ENCODE peak calls at places on chromosomes 6 and 20, in eight cellular contexts. H, C, D, S, R, V, L and Q are unnamed samples.

GRCh38 chr6:106300944-106301343 is 24.6 kb downstream of the ATG5 start:
- DNase-seq in D (peak; percentile 31), C (peak; percentile 10), L (no peak), R (no peak), S (peak; percentile 75), V (no peak), H (no peak), Q (no peak)

GRCh38 chr6:108838101-108838717 is 10.0 kb upstream of the ARMC2 start:
- DNase-seq in R (no peak), S (no peak), H (no peak), D (no peak), C (no peak), L (no peak), V (no peak), Q (no peak)

GRCh38 chr6:37987008-37987407 is 167.5 kb downstream of the ZFAND3 start:
- DNase-seq in S (peak; percentile 87), V (no peak), R (no peak), C (no peak), L (no peak), D (no peak), H (no peak), Q (no peak)

GRCh38 chr6:84074988-84075781 is 41.6 kb downstream of the MRAP2 start:
- DNase-seq in S (peak; percentile 56), C (no peak), R (no peak), D (no peak), L (no peak), V (no peak), H (no peak), Q (no peak)

GRCh38 chr6:26087284-26088115 is at the start of gene HFE:
- DNase-seq in S (peak; percentile 83), L (no peak), R (no peak), C (no peak), H (no peak), V (no peak), D (no peak), Q (no peak)

GRCh38 chr6:31918069-31918725 is 9.3 kb upstream of the C2 start:
- DNase-seq in D (no peak), L (no peak), R (no peak), C (no peak), V (no peak), S (peak; percentile 36), H (no peak), Q (no peak)

GRCh38 chr6:131851049-131851769 is 43.4 kb downstream of the ENPP1 start:
- DNase-seq in R (no peak), L (no peak), S (no peak), V (no peak), C (no peak), D (no peak), H (no peak), Q (no peak)

GRCh38 chr6:134466751-134467525 is 149.0 kb upstream of the SGK1 start:
- DNase-seq in S (peak; percentile 63), C (no peak), V (no peak), H (peak; percentile 66), R (no peak), D (no peak), L (no peak), Q (no peak)

GRCh38 chr6:169230322-169230665 is 23.4 kb downstream of the THBS2 start:
- DNase-seq in L (no peak), S (no peak), V (no peak), C (no peak), R (no peak), D (no peak), H (no peak), Q (no peak)

GRCh38 chr20:38395165-38395564 is 40.0 kb downstream of the SNHG17 start:
- DNase-seq in S (peak; percentile 33), H (no peak), L (no peak), D (no peak), V (no peak), R (no peak), C (no peak), Q (no peak)

GRCh38 chr20:46174469-46175126 is 56.5 kb downstream of the CD40 start:
- DNase-seq in H (peak; percentile 34), L (peak; percentile 47), S (peak; percentile 68), C (no peak), R (no peak), V (peak; percentile 54), D (peak; percentile 7), Q (peak; percentile 87)

GRCh38 chr6:134352786-134353480 is 35.0 kb upstream of the SGK1 start:
- DNase-seq in R (no peak), V (no peak), C (no peak), H (no peak), D (no peak), L (no peak), S (peak; percentile 88), Q (no peak)

GRCh38 chr6:26295691-26296555 is 69.1 kb upstream of the BTN3A2 start:
- DNase-seq in L (no peak), D (no peak), H (no peak), R (no peak), V (no peak), C (no peak), S (peak; percentile 81), Q (no peak)

GRCh38 chr6:34671801-34672656 is 24.5 kb downstream of the ILRUN start:
- DNase-seq in S (peak; percentile 82), D (no peak), V (peak; percentile 36), C (no peak), H (no peak), R (no peak), L (peak; percentile 52), Q (peak; percentile 43)